ENCODE peak calls at places on chromosomes 5 and 9, in eight cellular contexts. One of them, this sample, is unnamed.

GRCh38 chr5:24644757-24645156 is at the start of gene CDH10:
- DNase-seq in stimulated activated CD4-positive, alpha-beta T cell treated with anti-CD3 and anti-CD28 coated beads, TNF-alpha, amount 100 ng/mL, for 48 hours: no peak
- DNase-seq in fibroblast of the aortic adventitia: no peak
- DNase-seq in SHP77 treated with DMSO at 0.1 percent for 48 hours: peak
- DNase-seq in RCC 7860: no peak
- DNase-seq in iris pigment epithelial cell: peak
- DNase-seq in CD4-positive, CD25-positive, alpha-beta regulatory T cell: no peak
- DNase-seq in CD4-positive, alpha-beta T cell: no peak
- DNase-seq in this sample: peak

GRCh38 chr5:137822158-137822764 is 45.4 kb upstream of the MYOT start:
- DNase-seq in SHP77 treated with DMSO at 0.1 percent for 48 hours: no peak
- DNase-seq in RCC 7860: peak
- DNase-seq in CD4-positive, alpha-beta T cell: no peak
- DNase-seq in iris pigment epithelial cell: peak
- DNase-seq in CD4-positive, CD25-positive, alpha-beta regulatory T cell: no peak
- DNase-seq in stimulated activated CD4-positive, alpha-beta T cell treated with anti-CD3 and anti-CD28 coated beads, TNF-alpha, amount 100 ng/mL, for 48 hours: no peak
- DNase-seq in fibroblast of the aortic adventitia: peak
- DNase-seq in this sample: peak

GRCh38 chr5:173371400-173371799 is 43.2 kb upstream of the STC2 start:
- DNase-seq in CD4-positive, CD25-positive, alpha-beta regulatory T cell: no peak
- DNase-seq in CD4-positive, alpha-beta T cell: no peak
- DNase-seq in stimulated activated CD4-positive, alpha-beta T cell treated with anti-CD3 and anti-CD28 coated beads, TNF-alpha, amount 100 ng/mL, for 48 hours: no peak
- DNase-seq in fibroblast of the aortic adventitia: no peak
- DNase-seq in iris pigment epithelial cell: no peak
- DNase-seq in SHP77 treated with DMSO at 0.1 percent for 48 hours: no peak
- DNase-seq in RCC 7860: no peak
- DNase-seq in this sample: no peak

GRCh38 chr5:167736992-167737391 is 554.5 kb upstream of the WWC1 start:
- DNase-seq in stimulated activated CD4-positive, alpha-beta T cell treated with anti-CD3 and anti-CD28 coated beads, TNF-alpha, amount 100 ng/mL, for 48 hours: no peak
- DNase-seq in CD4-positive, alpha-beta T cell: no peak
- DNase-seq in iris pigment epithelial cell: no peak
- DNase-seq in SHP77 treated with DMSO at 0.1 percent for 48 hours: no peak
- DNase-seq in CD4-positive, CD25-positive, alpha-beta regulatory T cell: no peak
- DNase-seq in fibroblast of the aortic adventitia: no peak
- DNase-seq in RCC 7860: no peak
- DNase-seq in this sample: no peak

GRCh38 chr9:127501821-127502343 is 50.6 kb downstream of the LRSAM1 start:
- DNase-seq in fibroblast of the aortic adventitia: no peak
- DNase-seq in iris pigment epithelial cell: no peak
- DNase-seq in CD4-positive, alpha-beta T cell: no peak
- DNase-seq in SHP77 treated with DMSO at 0.1 percent for 48 hours: no peak
- DNase-seq in CD4-positive, CD25-positive, alpha-beta regulatory T cell: no peak
- DNase-seq in stimulated activated CD4-positive, alpha-beta T cell treated with anti-CD3 and anti-CD28 coated beads, TNF-alpha, amount 100 ng/mL, for 48 hours: no peak
- DNase-seq in RCC 7860: no peak
- DNase-seq in this sample: no peak

GRCh38 chr5:34652916-34653315 is 3.2 kb upstream of the RAI14 start:
- DNase-seq in iris pigment epithelial cell: peak
- DNase-seq in RCC 7860: peak
- DNase-seq in stimulated activated CD4-positive, alpha-beta T cell treated with anti-CD3 and anti-CD28 coated beads, TNF-alpha, amount 100 ng/mL, for 48 hours: no peak
- DNase-seq in SHP77 treated with DMSO at 0.1 percent for 48 hours: no peak
- DNase-seq in CD4-positive, alpha-beta T cell: no peak
- DNase-seq in fibroblast of the aortic adventitia: peak
- DNase-seq in CD4-positive, CD25-positive, alpha-beta regulatory T cell: no peak
- DNase-seq in this sample: no peak

GRCh38 chr5:85910335-85910734 is 707.4 kb upstream of the COX7C start:
- DNase-seq in fibroblast of the aortic adventitia: no peak
- DNase-seq in CD4-positive, CD25-positive, alpha-beta regulatory T cell: no peak
- DNase-seq in CD4-positive, alpha-beta T cell: no peak
- DNase-seq in iris pigment epithelial cell: no peak
- DNase-seq in RCC 7860: no peak
- DNase-seq in stimulated activated CD4-positive, alpha-beta T cell treated with anti-CD3 and anti-CD28 coated beads, TNF-alpha, amount 100 ng/mL, for 48 hours: no peak
- DNase-seq in SHP77 treated with DMSO at 0.1 percent for 48 hours: no peak
- DNase-seq in this sample: no peak

GRCh38 chr5:132444841-132445639 is 45.5 kb downstream of the IRF1 start:
- DNase-seq in stimulated activated CD4-positive, alpha-beta T cell treated with anti-CD3 and anti-CD28 coated beads, TNF-alpha, amount 100 ng/mL, for 48 hours: no peak
- DNase-seq in fibroblast of the aortic adventitia: no peak
- DNase-seq in CD4-positive, alpha-beta T cell: no peak
- DNase-seq in SHP77 treated with DMSO at 0.1 percent for 48 hours: no peak
- DNase-seq in iris pigment epithelial cell: no peak
- DNase-seq in CD4-positive, CD25-positive, alpha-beta regulatory T cell: no peak
- DNase-seq in RCC 7860: no peak
- DNase-seq in this sample: no peak

GRCh38 chr5:88118179-88118578 is 150.5 kb downstream of the TMEM161B start:
- DNase-seq in stimulated activated CD4-positive, alpha-beta T cell treated with anti-CD3 and anti-CD28 coated beads, TNF-alpha, amount 100 ng/mL, for 48 hours: no peak
- DNase-seq in fibroblast of the aortic adventitia: no peak
- DNase-seq in CD4-positive, CD25-positive, alpha-beta regulatory T cell: no peak
- DNase-seq in RCC 7860: no peak
- DNase-seq in iris pigment epithelial cell: no peak
- DNase-seq in CD4-positive, alpha-beta T cell: no peak
- DNase-seq in SHP77 treated with DMSO at 0.1 percent for 48 hours: no peak
- DNase-seq in this sample: no peak

This sample was measured in posterior cingulate gyrus.